ENCODE peak calls at places on chromosomes 11 and 22, in four cellular contexts. D is DMS53, U is fibroblast of villous mesenchyme, G is NCI-H1092 treated with DMSO at 0.1 percent for 48 hours. J is an unnamed sample.

GRCh38 chr11:129700701-129701100 is 114.9 kb upstream of the TMEM45B start:
- DNase-seq in D (no peak), U (no peak), G (no peak), J (no peak)

GRCh38 chr11:13339196-13340153 is 61.9 kb downstream of the BMAL1 start:
- DNase-seq in D (peak), U (peak), G (no peak), J (no peak)

GRCh38 chr11:2770556-2771301 is 70.9 kb upstream of the KCNQ1OT1 start:
- DNase-seq in D (no peak), U (no peak), G (no peak), J (no peak)

GRCh38 chr11:17343907-17344306 is 7.7 kb upstream of the NCR3LG1 start:
- DNase-seq in D (no peak), U (peak), G (no peak), J (no peak)

GRCh38 chr11:104005234-104005855 is 31.1 kb upstream of the DDI1 start:
- DNase-seq in D (no peak), U (peak), G (no peak), J (no peak)

GRCh38 chr11:77147668-77148321 is 19.7 kb downstream of the MYO7A start:
- DNase-seq in D (peak), U (peak), G (peak), J (no peak)

GRCh38 chr22:27801616-27802388 is at the start of gene MN1:
- DNase-seq in D (peak), U (peak), G (peak), J (no peak)

GRCh38 chr22:20247010-20247505 is 21.1 kb downstream of the RTN4R start:
- DNase-seq in D (no peak), U (peak), G (no peak), J (no peak)